ENCODE peak calls at places on chromosome 3, in six cellular contexts. P is adrenal gland, T is nucleus accumbens, V is NCI-H1092 treated with DMSO at 0.1 percent for 48 hours, C is fibroblast of pulmonary artery, K is neural crest cell. F is an unnamed sample.

GRCh38 chr3:65734382-65734781 is 304.3 kb downstream of the MAGI1 start:
- DNase-seq in P (no peak), C (no peak), T (no peak), K (no peak), V (no peak), F (no peak)

GRCh38 chr3:190306513-190307163 is 15.6 kb downstream of the CLDN1 start:
- DNase-seq in P (peak), T (no peak), C (peak), V (no peak), K (no peak), F (no peak)

GRCh38 chr3:22713936-22714335 is 489.2 kb upstream of the UBE2E2 start:
- DNase-seq in T (no peak), V (no peak), C (peak), P (no peak), K (no peak), F (no peak)

GRCh38 chr3:105354429-105354828 is 12.3 kb upstream of the ALCAM start:
- DNase-seq in P (no peak), K (no peak), V (no peak), C (no peak), T (no peak), F (no peak)

GRCh38 chr3:170355738-170356595 is 1.5 kb upstream of the SKIL start:
- DNase-seq in V (peak), C (peak), K (peak), P (peak), T (peak), F (peak)

GRCh38 chr3:56042326-56042951 is 425.8 kb downstream of the ERC2 start:
- DNase-seq in C (peak), P (no peak), T (no peak), K (no peak), V (peak), F (no peak)

GRCh38 chr3:183114374-183114773 is 15.1 kb upstream of the MCCC1 start:
- DNase-seq in K (no peak), V (peak), C (no peak), T (no peak), P (no peak), F (no peak)

GRCh38 chr3:79769234-79769633 is 1.4 kb upstream of the ROBO1 start:
- DNase-seq in T (no peak), V (no peak), C (no peak), K (no peak), P (no peak), F (no peak)

GRCh38 chr3:75254685-75255084 is 409.4 kb upstream of the FRG2C start:
- DNase-seq in T (no peak), P (no peak), V (no peak), K (no peak), C (no peak), F (no peak)

GRCh38 chr3:157104521-157104920 is 55.4 kb downstream of the CCNL1 start:
- DNase-seq in K (no peak), V (no peak), C (no peak), T (no peak), P (no peak), F (no peak)

GRCh38 chr3:56702487-56703315 is 19.6 kb upstream of the TASOR start:
- DNase-seq in P (peak), C (peak), V (peak), T (no peak), K (peak), F (no peak)

GRCh38 chr3:149120051-149120972 is 9.1 kb upstream of the HPS3 start:
- DNase-seq in V (peak), T (no peak), P (no peak), K (no peak), C (peak), F (no peak)

GRCh38 chr3:129312671-129313414 is 34.2 kb downstream of the HMCES start:
- DNase-seq in T (no peak), K (no peak), V (no peak), C (no peak), P (no peak), F (no peak)